ENCODE peak calls at places on chromosomes 2 and 18, in eight cellular contexts. P, A, G, J, B, V, H and R are unnamed samples.

GRCh38 chr2:85353876-85354285 is 447 bp downstream of the RETSAT start:
- DNase-seq in P (peak; percentile 39), A (no peak), G (peak; percentile 6), J (no peak), B (peak; percentile 23), V (peak; percentile 78), H (no peak), R (no peak)

GRCh38 chr2:112623913-112624777 is 21.6 kb upstream of the SLC20A1 start:
- DNase-seq in P (peak; percentile 73), A (no peak), G (peak; percentile 87), J (no peak), B (peak; percentile 76), V (peak; percentile 63), H (no peak), R (no peak)

GRCh38 chr2:1010373-1011017 is 59.8 kb downstream of the SNTG2 start:
- DNase-seq in P (no peak), A (peak; percentile 60), G (no peak), J (no peak), B (no peak), V (no peak), H (no peak), R (peak; percentile 73)

GRCh38 chr2:127072380-127072779 is 34.6 kb downstream of the BIN1 start:
- DNase-seq in P (no peak), A (no peak), G (no peak), J (no peak), B (no peak), V (no peak), H (no peak), R (no peak)

GRCh38 chr18:67938691-67939090 is 422.2 kb upstream of the DSEL start:
- DNase-seq in P (no peak), A (no peak), G (peak; percentile 84), J (no peak), B (no peak), V (no peak), H (no peak), R (no peak)

GRCh38 chr2:200077210-200077650 is 121.8 kb downstream of the MAIP1 start:
- DNase-seq in P (peak; percentile 48), A (no peak), G (peak; percentile 95), J (no peak), B (no peak), V (no peak), H (no peak), R (no peak)

GRCh38 chr2:222174450-222174849 is 124.3 kb downstream of the PAX3 start:
- DNase-seq in P (no peak), A (peak; percentile 12), G (no peak), J (no peak), B (no peak), V (no peak), H (peak; percentile 38), R (no peak)

GRCh38 chr18:26771524-26771923 is 94.0 kb downstream of the AQP4 start:
- DNase-seq in P (peak; percentile 17), A (no peak), G (no peak), J (no peak), B (no peak), V (peak; percentile 34), H (peak; percentile 38), R (no peak)

GRCh38 chr2:10555810-10556111 is 107.6 kb upstream of the ODC1 start:
- DNase-seq in P (no peak), A (no peak), G (no peak), J (no peak), B (no peak), V (no peak), H (no peak), R (no peak)

GRCh38 chr2:201699384-201699783 is 940 bp upstream of the MPP4 start:
- DNase-seq in P (no peak), A (no peak), G (no peak), J (no peak), B (no peak), V (no peak), H (no peak), R (no peak)

GRCh38 chr18:55586841-55587240 is 1.2 kb downstream of the TCF4 start:
- DNase-seq in P (no peak), A (no peak), G (peak; percentile 53), J (no peak), B (no peak), V (no peak), H (no peak), R (no peak)

DNA sequence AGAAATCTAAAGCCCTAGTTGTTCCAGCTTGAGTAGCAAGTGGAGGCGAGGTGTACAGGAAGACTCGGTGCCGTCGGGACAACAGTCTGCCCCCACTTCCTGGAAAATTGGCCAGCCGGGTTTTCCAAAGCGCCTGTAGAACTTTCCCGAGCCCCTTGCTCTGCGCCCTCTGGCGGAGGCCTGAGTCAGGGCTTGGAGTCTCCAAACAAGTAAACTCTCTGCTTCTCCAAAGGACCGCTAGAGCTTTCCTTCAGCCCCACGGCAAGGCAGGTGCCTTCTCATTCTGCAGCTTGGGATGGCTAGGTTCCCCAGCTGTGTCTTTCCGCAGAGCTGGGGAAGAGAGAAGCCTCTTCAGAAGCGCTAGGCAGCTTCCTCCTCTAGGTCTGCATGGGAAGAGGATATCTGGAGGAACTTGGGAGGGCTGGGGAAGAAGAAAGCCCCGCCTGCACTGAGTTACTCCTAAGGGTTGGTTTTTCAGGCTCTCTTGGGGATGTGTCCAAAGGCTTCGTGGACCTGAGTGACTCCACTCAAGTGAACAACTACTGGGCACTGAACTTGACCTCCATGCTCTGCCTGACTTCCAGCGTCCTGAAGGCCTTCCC is 729 bp downstream of the SPR start:
- DNase-seq in P (peak; percentile 93), A (peak; percentile 92), G (peak; percentile 84), J (peak; percentile 49), B (peak; percentile 51), V (peak; percentile 93), H (peak; percentile 93), R (peak; percentile 95)
- TF ChIP-seq CTCF in P (peak; percentile 96), A (peak; percentile 85), G (peak; percentile 96), J (peak; percentile 99), B (peak; percentile 54), V (peak; percentile 93), H (peak; percentile 96), R (peak; percentile 85)

GRCh38 chr2:8678731-8679566 is 2.9 kb upstream of the ID2 start:
- DNase-seq in P (peak; percentile 95), A (peak; percentile 95), G (peak; percentile 91), J (peak; percentile 93), B (peak; percentile 82), V (peak; percentile 95), H (peak; percentile 93), R (peak; percentile 93)
- TF ChIP-seq CTCF in P (no peak), A (no peak), G (peak; percentile 0), J (no peak), B (no peak), V (no peak), H (no peak), R (no peak)

GRCh38 chr2:47058061-47058931 is 96.8 kb downstream of the STPG4 start:
- DNase-seq in P (no peak), A (no peak), G (peak; percentile 72), J (no peak), B (no peak), V (no peak), H (no peak), R (no peak)
- TF ChIP-seq CTCF in P (no peak), A (no peak), G (no peak), J (no peak), B (no peak), V (no peak), H (no peak), R (no peak)

GRCh38 chr2:229714080-229714735 is at the start of gene DNER:
- DNase-seq in P (no peak), A (peak; percentile 78), G (no peak), J (peak; percentile 48), B (peak; percentile 30), V (peak; percentile 42), H (peak; percentile 70), R (peak; percentile 83)

GRCh38 chr2:229708335-229708734 is 6.0 kb downstream of the DNER start:
- DNase-seq in P (no peak), A (no peak), G (no peak), J (no peak), B (no peak), V (no peak), H (no peak), R (no peak)

GRCh38 chr2:229714736-229715541 is 584 bp upstream of the DNER start:
- DNase-seq in P (peak; percentile 56), A (peak; percentile 87), G (peak; percentile 55), J (peak; percentile 30), B (peak; percentile 26), V (peak; percentile 51), H (peak; percentile 89), R (peak; percentile 46)

GRCh38 chr2:229713371-229714079 is 830 bp downstream of the DNER start:
- DNase-seq in P (peak; percentile 27), A (peak; percentile 45), G (no peak), J (peak; percentile 23), B (peak; percentile 18), V (peak; percentile 32), H (peak; percentile 70), R (peak; percentile 72)

GRCh38 chr2:229712125-229712524 is 2.2 kb downstream of the DNER start:
- DNase-seq in P (peak; percentile 23), A (no peak), G (peak; percentile 23), J (no peak), B (no peak), V (no peak), H (no peak), R (no peak)
- TF ChIP-seq CTCF in P (peak; percentile 15), A (no peak), G (peak; percentile 29), J (no peak), B (no peak), V (no peak), H (no peak), R (no peak)

GRCh38 chr2:102159295-102159694 is 16.7 kb downstream of the IL1R1 start:
- DNase-seq in P (no peak), A (no peak), G (no peak), J (no peak), B (no peak), V (no peak), H (no peak), R (no peak)

GRCh38 chr2:102154364-102154763 is 11.8 kb downstream of the IL1R1 start:
- DNase-seq in P (no peak), A (no peak), G (no peak), J (no peak), B (no peak), V (no peak), H (no peak), R (no peak)

GRCh38 chr2:102155131-102155702 is 12.7 kb downstream of the IL1R1 start:
- DNase-seq in P (no peak), A (no peak), G (no peak), J (no peak), B (no peak), V (no peak), H (no peak), R (no peak)

GRCh38 chr2:102158336-102158735 is 15.8 kb downstream of the IL1R1 start:
- DNase-seq in P (no peak), A (no peak), G (no peak), J (no peak), B (no peak), V (no peak), H (no peak), R (no peak)

DNA sequence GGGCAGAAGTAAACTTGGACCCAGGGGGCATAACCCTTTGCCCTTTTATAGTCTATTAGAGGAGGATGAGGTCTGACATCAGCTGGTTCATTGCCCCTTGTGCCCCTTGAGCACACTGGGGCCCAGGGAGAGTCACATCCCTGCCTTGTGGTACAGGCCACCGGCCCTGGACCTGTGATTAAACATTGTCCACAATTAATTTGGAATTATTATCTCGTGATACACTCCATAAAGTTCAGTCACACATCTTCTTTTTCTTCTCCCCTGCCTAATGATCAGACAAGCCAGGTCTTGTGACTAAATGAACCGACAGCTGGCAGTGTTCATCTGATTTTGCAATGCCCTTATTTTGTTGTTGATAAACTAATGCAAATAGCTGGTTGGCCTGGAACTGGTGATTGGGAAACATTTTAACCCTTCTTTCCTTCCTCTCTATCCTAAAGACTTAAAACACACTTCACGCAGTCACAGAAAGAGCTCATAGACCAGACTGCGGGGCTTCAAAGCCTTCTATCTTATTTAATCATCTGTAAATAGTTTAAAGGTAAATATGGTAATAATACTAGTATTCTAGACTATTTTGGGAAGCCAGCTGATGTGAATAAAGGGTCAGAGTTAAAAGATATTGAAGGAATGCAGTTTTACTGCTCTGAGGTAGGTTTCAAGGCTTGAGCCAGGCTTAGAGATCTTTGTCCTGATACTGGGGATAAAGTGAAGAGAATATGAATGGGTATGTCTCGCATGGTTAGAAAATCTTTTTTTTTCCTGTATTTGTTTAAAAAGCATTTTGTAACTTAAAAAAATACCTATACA is 13.4 kb downstream of the IL1R1 start:
- DNase-seq in P (no peak), A (no peak), G (peak; percentile 69), J (no peak), B (no peak), V (peak; percentile 60), H (no peak), R (no peak)
- TF ChIP-seq CTCF in P (no peak), A (no peak), G (no peak), J (no peak), B (no peak), V (no peak), H (no peak), R (no peak)